ENCODE peak calls at places on chromosomes 2 and 18, in four cellular contexts. One of them, this sample, is unnamed.

GRCh38 chr2:127770973-127771735 is 39.8 kb downstream of the WDR33 start:
- DNase-seq in GM06990: no peak
- DNase-seq in lower lobe of right lung: no peak
- DNase-seq in endothelial cell of umbilical vein: peak; percentile 69
- DNase-seq in this sample: no peak

GRCh38 chr18:28331551-28331950 is 154.6 kb upstream of the CDH2 start:
- DNase-seq in endothelial cell of umbilical vein: no peak
- DNase-seq in lower lobe of right lung: no peak
- DNase-seq in GM06990: no peak
- DNase-seq in this sample: no peak

GRCh38 chr18:79598046-79598884 is 81.3 kb upstream of the CTDP1 start:
- DNase-seq in endothelial cell of umbilical vein: no peak
- DNase-seq in GM06990: no peak
- DNase-seq in lower lobe of right lung: peak; percentile 37
- DNase-seq in this sample: no peak

GRCh38 chr18:11859282-11859797 is 8.1 kb downstream of the CHMP1B start:
- DNase-seq in endothelial cell of umbilical vein: no peak
- DNase-seq in GM06990: no peak
- DNase-seq in lower lobe of right lung: no peak
- DNase-seq in this sample: no peak

GRCh38 chr2:182240862-182241371 is 185.9 kb downstream of the PDE1A start:
- DNase-seq in lower lobe of right lung: no peak
- DNase-seq in endothelial cell of umbilical vein: peak; percentile 69
- DNase-seq in GM06990: peak; percentile 51
- DNase-seq in this sample: peak; percentile 67

GRCh38 chr2:102619414-102620319 is at the start of gene SLC9A2:
- DNase-seq in endothelial cell of umbilical vein: peak; percentile 6
- DNase-seq in lower lobe of right lung: peak; percentile 55
- DNase-seq in GM06990: no peak
- DNase-seq in this sample: peak; percentile 53

GRCh38 chr2:153715218-153715617 is 156.5 kb upstream of the GALNT13 start:
- DNase-seq in lower lobe of right lung: no peak
- DNase-seq in endothelial cell of umbilical vein: no peak
- DNase-seq in GM06990: no peak
- DNase-seq in this sample: no peak

GRCh38 chr2:22281033-22281432 is 1103.9 kb upstream of the KLHL29 start:
- DNase-seq in endothelial cell of umbilical vein: no peak
- DNase-seq in GM06990: no peak
- DNase-seq in lower lobe of right lung: no peak
- DNase-seq in this sample: no peak

GRCh38 chr18:77811510-77811909 is 561.9 kb downstream of the GALR1 start:
- DNase-seq in lower lobe of right lung: no peak
- DNase-seq in endothelial cell of umbilical vein: no peak
- DNase-seq in GM06990: no peak
- DNase-seq in this sample: no peak

GRCh38 chr2:113200736-113201490 is 27.1 kb downstream of the PSD4 start:
- DNase-seq in lower lobe of right lung: no peak
- DNase-seq in endothelial cell of umbilical vein: no peak
- DNase-seq in GM06990: no peak
- DNase-seq in this sample: no peak

GRCh38 chr18:9697121-9697520 is 11.0 kb upstream of the RAB31 start:
- DNase-seq in lower lobe of right lung: no peak
- DNase-seq in GM06990: no peak
- DNase-seq in endothelial cell of umbilical vein: no peak
- DNase-seq in this sample: no peak

GRCh38 chr2:137493261-137493660 is 471.0 kb upstream of the HNMT start:
- DNase-seq in lower lobe of right lung: no peak
- DNase-seq in endothelial cell of umbilical vein: no peak
- DNase-seq in GM06990: no peak
- DNase-seq in this sample: no peak

GRCh38 chr2:97653874-97654273 is 8.0 kb downstream of the COX5B start:
- DNase-seq in lower lobe of right lung: no peak
- DNase-seq in endothelial cell of umbilical vein: no peak
- DNase-seq in GM06990: no peak
- DNase-seq in this sample: no peak

GRCh38 chr2:30541680-30542079 is 94.6 kb downstream of the LCLAT1 start:
- DNase-seq in lower lobe of right lung: no peak
- DNase-seq in endothelial cell of umbilical vein: no peak
- DNase-seq in GM06990: no peak
- DNase-seq in this sample: peak; percentile 16

GRCh38 chr2:206202446-206202845 is 42.8 kb downstream of the EEF1B2 start:
- DNase-seq in endothelial cell of umbilical vein: no peak
- DNase-seq in GM06990: no peak
- DNase-seq in lower lobe of right lung: no peak
- DNase-seq in this sample: no peak

GRCh38 chr2:145744541-145745386 is 1224.8 kb upstream of the ZEB2 start:
- DNase-seq in GM06990: peak; percentile 48
- DNase-seq in endothelial cell of umbilical vein: peak; percentile 66
- DNase-seq in lower lobe of right lung: no peak
- DNase-seq in this sample: no peak

GRCh38 chr18:51097046-51097822 is 67.2 kb downstream of the SMAD4 start:
- DNase-seq in lower lobe of right lung: no peak
- DNase-seq in endothelial cell of umbilical vein: no peak
- DNase-seq in GM06990: no peak
- DNase-seq in this sample: no peak

GRCh38 chr2:234091883-234092282 is 41.4 kb downstream of the SPP2 start:
- DNase-seq in GM06990: no peak
- DNase-seq in endothelial cell of umbilical vein: no peak
- DNase-seq in lower lobe of right lung: no peak
- DNase-seq in this sample: no peak
- TF ChIP-seq CTCF in GM06990: no peak
- TF ChIP-seq CTCF in endothelial cell of umbilical vein: no peak
- TF ChIP-seq CTCF in lower lobe of right lung: no peak
- TF ChIP-seq CTCF in this sample: no peak

DNA sequence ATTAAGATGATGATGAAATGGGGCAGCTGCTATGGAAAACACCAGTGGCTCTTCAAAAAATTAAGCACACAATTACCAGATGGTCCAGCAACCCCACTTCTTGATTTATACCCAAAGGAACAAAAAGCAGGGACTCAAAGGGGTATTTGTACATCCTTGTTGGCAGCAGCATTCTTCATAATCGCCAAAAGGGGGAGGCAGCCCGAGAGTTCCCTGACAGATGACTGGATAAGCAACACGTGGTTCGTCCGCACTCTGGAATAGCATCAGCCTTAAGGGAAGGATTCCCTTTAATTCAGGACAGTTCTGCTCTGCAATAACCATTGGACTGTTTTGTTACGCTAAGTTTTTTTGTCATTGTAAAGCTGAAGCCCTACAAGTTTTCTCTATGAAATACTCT is 76.7 kb upstream of the TWIST2 start:
- DNase-seq in lower lobe of right lung: no peak
- DNase-seq in endothelial cell of umbilical vein: no peak
- DNase-seq in GM06990: no peak
- DNase-seq in this sample: no peak
- TF ChIP-seq CTCF in lower lobe of right lung: no peak
- TF ChIP-seq CTCF in endothelial cell of umbilical vein: no peak
- TF ChIP-seq CTCF in GM06990: no peak
- TF ChIP-seq CTCF in this sample: no peak

GRCh38 chr2:69956580-69956979 is 4.9 kb downstream of the ASPRV1 start:
- DNase-seq in lower lobe of right lung: no peak
- DNase-seq in GM06990: no peak
- DNase-seq in endothelial cell of umbilical vein: no peak
- DNase-seq in this sample: no peak
- TF ChIP-seq CTCF in lower lobe of right lung: no peak
- TF ChIP-seq CTCF in GM06990: no peak
- TF ChIP-seq CTCF in endothelial cell of umbilical vein: no peak
- TF ChIP-seq CTCF in this sample: no peak

DNA sequence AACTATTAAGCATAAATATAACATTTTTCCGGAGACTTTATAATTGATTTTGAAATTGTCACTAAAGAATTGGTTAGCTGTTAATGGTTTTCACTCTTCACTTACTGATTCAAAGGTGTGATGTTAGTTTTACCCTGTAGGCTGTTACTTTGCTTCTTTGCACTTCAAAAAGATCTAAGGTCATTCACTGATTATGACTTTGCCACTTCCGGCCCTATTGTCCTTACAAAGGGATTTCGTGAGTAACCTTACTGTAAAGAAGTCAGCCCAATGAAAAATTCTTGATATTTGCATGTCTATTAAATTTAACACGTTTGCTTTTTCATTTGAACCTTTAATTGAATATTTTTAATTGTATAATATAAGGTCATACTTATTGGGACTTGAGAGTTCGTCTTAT is 61.4 kb downstream of the GREB1L start:
- DNase-seq in lower lobe of right lung: no peak
- DNase-seq in endothelial cell of umbilical vein: no peak
- DNase-seq in GM06990: no peak
- DNase-seq in this sample: no peak
- TF ChIP-seq CTCF in lower lobe of right lung: no peak
- TF ChIP-seq CTCF in endothelial cell of umbilical vein: no peak
- TF ChIP-seq CTCF in GM06990: no peak
- TF ChIP-seq CTCF in this sample: no peak